ENCODE peak calls at places on chromosomes 16 and 17, in ten cellular contexts. H is Peyer's patch, A is fibroblast of villous mesenchyme, D is neural crest cell, P is dorsolateral prefrontal cortex, B is spleen, Z is keratinocyte, M is fibroblast of the aortic adventitia, R is fibroblast of lung, Y is endothelial cell. G is an unnamed sample.

GRCh38 chr16:46894011-46894672 is 10.0 kb downstream of the GPT2 start:
- DNase-seq in Y (no peak), R (peak), H (no peak), A (no peak), M (no peak), B (peak), Z (no peak), D (no peak), P (peak), G (no peak)

GRCh38 chr16:57675752-57676623 is 7.9 kb downstream of the ADGRG3 start:
- DNase-seq in Z (no peak), H (no peak), A (no peak), Y (no peak), M (peak), R (no peak), P (no peak), B (no peak), D (no peak), G (no peak)

GRCh38 chr17:49123061-49123460 is 9.5 kb upstream of the B4GALNT2 start:
- DNase-seq in D (no peak), M (no peak), P (no peak), H (no peak), R (no peak), A (no peak), Y (no peak), Z (no peak), B (no peak), G (no peak)

GRCh38 chr16:2456551-2457153 is 3.3 kb upstream of the TEDC2 start:
- DNase-seq in A (no peak), H (no peak), Z (no peak), B (no peak), Y (no peak), D (no peak), R (no peak), P (no peak), M (no peak), G (no peak)

GRCh38 chr16:11084484-11085024 is 140.2 kb downstream of the CLEC16A start:
- DNase-seq in D (no peak), M (peak), B (no peak), H (no peak), Z (no peak), P (no peak), Y (no peak), R (peak), A (peak), G (no peak)

GRCh38 chr16:12625068-12625467 is 178.6 kb downstream of the CPPED1 start:
- DNase-seq in H (no peak), B (no peak), M (no peak), Y (no peak), R (no peak), D (no peak), A (no peak), P (no peak), Z (no peak), G (no peak)

GRCh38 chr17:52709724-52710123 is 551.2 kb upstream of the CA10 start:
- DNase-seq in Z (no peak), Y (no peak), B (no peak), D (no peak), H (no peak), A (no peak), R (no peak), M (no peak), P (no peak), G (no peak)

GRCh38 chr17:66898536-66898935 is 63.6 kb downstream of the CACNG5 start:
- DNase-seq in D (no peak), Y (no peak), P (no peak), M (no peak), R (no peak), A (no peak), B (no peak), Z (no peak), H (no peak), G (no peak)

GRCh38 chr16:65717006-65717720 is 595.3 kb upstream of the CDH11 start:
- DNase-seq in M (no peak), H (no peak), B (no peak), D (no peak), P (no peak), Z (no peak), R (peak), Y (no peak), A (no peak), G (no peak)

GRCh38 chr17:80449194-80449929 is 27.0 kb downstream of the NPTX1 start:
- DNase-seq in M (no peak), P (no peak), Y (no peak), H (no peak), Z (no peak), A (no peak), B (no peak), R (no peak), D (no peak), G (no peak)

GRCh38 chr16:55815320-55815719 is 17.6 kb downstream of the CES1 start:
- DNase-seq in M (no peak), R (no peak), H (no peak), A (no peak), Z (no peak), Y (no peak), B (no peak), D (no peak), P (no peak), G (no peak)

GRCh38 chr16:84484579-84485254 is 19.7 kb downstream of the MEAK7 start:
- DNase-seq in P (peak), Z (no peak), A (peak), Y (peak), B (peak), H (no peak), R (peak), D (peak), M (peak), G (no peak)
- TF ChIP-seq CTCF in P (peak), Z (peak), A (peak), Y (peak), B (peak), H (no peak), R (peak), D (peak), M (peak), G (no peak)

GRCh38 chr17:77803726-77804125 is 154.8 kb upstream of the TNRC6C start:
- DNase-seq in P (no peak), Y (no peak), A (no peak), R (no peak), Z (no peak), M (no peak), H (peak), D (no peak), B (peak), G (no peak)
- TF ChIP-seq CTCF in P (no peak), Y (no peak), A (no peak), R (no peak), Z (no peak), M (no peak), H (no peak), D (no peak), B (no peak), G (no peak)

DNA sequence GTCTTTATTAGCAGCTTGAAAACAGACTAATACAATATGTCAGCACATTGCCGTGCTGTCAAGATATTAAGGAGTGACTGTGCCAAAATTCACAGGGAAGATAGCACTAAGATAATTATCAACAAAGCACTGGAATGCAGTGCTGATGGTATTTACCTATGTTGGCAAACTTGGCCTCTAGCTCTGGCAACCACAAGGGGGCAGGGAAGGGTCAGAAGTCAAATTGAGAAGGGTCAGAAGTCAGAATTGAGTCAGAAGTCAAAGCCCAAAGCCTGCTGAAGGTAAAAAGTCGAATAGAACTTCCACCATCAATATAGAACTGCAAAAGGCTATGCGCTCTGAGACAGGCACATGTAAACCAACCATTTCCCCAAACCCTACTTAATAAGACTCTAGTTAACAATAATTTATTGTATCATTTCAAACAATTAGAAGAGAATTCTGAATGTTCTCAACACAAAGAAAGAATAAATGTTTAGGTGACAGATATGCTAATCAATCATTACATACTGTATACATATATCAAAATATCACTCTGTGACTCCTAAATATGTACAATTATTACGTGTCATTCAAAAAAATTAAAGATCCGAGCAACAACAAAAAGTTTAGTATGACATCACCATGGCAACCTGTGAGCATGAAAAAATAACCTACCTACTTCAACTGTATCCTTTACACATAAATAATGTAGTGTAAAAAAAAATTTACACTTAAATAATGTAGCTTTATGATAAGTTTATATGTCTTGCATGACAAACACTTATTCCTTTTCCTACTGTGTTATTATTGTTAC is 916.1 kb downstream of the KCNJ2 start:
- DNase-seq in H (no peak), P (no peak), Z (no peak), Y (peak), M (no peak), B (no peak), R (no peak), A (peak), D (peak), G (no peak)
- TF ChIP-seq CTCF in H (no peak), P (peak), Z (peak), Y (peak), M (no peak), B (no peak), R (peak), A (peak), D (peak), G (no peak)

GRCh38 chr17:75594499-75595283 is 7.1 kb downstream of the MYO15B start:
- DNase-seq in B (no peak), Y (no peak), Z (no peak), D (no peak), A (no peak), M (no peak), P (no peak), R (no peak), H (no peak), G (no peak)
- TF ChIP-seq CTCF in B (no peak), Y (no peak), Z (peak), D (no peak), A (no peak), M (no peak), P (no peak), R (no peak), H (no peak), G (no peak)

GRCh38 chr17:64457156-64457555 is 8.2 kb downstream of the MILR1 start:
- DNase-seq in A (peak), Z (no peak), R (peak), P (no peak), H (no peak), B (no peak), D (no peak), M (peak), Y (no peak), G (no peak)
- TF ChIP-seq CTCF in A (no peak), Z (no peak), R (no peak), P (no peak), H (no peak), B (no peak), D (no peak), M (no peak), Y (no peak), G (no peak)

GRCh38 chr17:17221329-17221728 is 15.2 kb upstream of the PLD6 start:
- DNase-seq in M (no peak), R (no peak), H (no peak), Z (no peak), P (no peak), A (no peak), D (no peak), Y (no peak), B (peak), G (no peak)
- TF ChIP-seq CTCF in M (no peak), R (no peak), H (no peak), Z (no peak), P (no peak), A (no peak), D (no peak), Y (no peak), B (no peak), G (no peak)

G was measured in activated B cell treated with CpG ODN at 0.5 μM for 24 hours.